ENCODE peak calls at places on chromosome 6, in nine cellular contexts. T is heart right ventricle, M is PC-9, Q is SK-N-SH, H is PC-3, G is thyroid gland, I is aorta, W is lung, C is prostate gland. P is an unnamed sample.

GRCh38 chr6:4351857-4352669 is 216.7 kb upstream of the ECI2 start:
- DNase-seq in W (peak; percentile 50), H (peak; percentile 88), M (peak; percentile 69), I (peak; percentile 89), G (peak; percentile 43), T (peak; percentile 75), Q (peak; percentile 7), C (peak; percentile 8), P (peak; percentile 92)

GRCh38 chr6:63674635-63675034 is 39.0 kb downstream of the PHF3 start:
- DNase-seq in C (no peak), M (no peak), T (no peak), Q (no peak), W (no peak), I (no peak), G (no peak), H (no peak), P (no peak)

GRCh38 chr6:38554700-38555413 is 84.9 kb downstream of the BTBD9 start:
- DNase-seq in G (no peak), C (no peak), W (no peak), H (peak; percentile 50), M (no peak), Q (no peak), I (no peak), T (no peak), P (no peak)

GRCh38 chr6:20511858-20512257 is 22.4 kb upstream of the CDKAL1 start:
- DNase-seq in H (no peak), I (no peak), Q (no peak), M (no peak), C (no peak), W (no peak), T (no peak), G (no peak), P (no peak)

GRCh38 chr6:43699564-43700186 is 12.1 kb upstream of the MRPS18A start:
- DNase-seq in I (no peak), G (no peak), M (peak; percentile 84), T (no peak), Q (no peak), H (peak; percentile 75), W (no peak), C (peak; percentile 83), P (no peak)

GRCh38 chr6:45707188-45707587 is 308.5 kb downstream of the CLIC5 start:
- DNase-seq in M (no peak), H (no peak), W (no peak), T (no peak), I (no peak), C (no peak), G (no peak), Q (no peak), P (no peak)

GRCh38 chr6:98014791-98015201 is 731.8 kb upstream of the MMS22L start:
- DNase-seq in H (no peak), T (no peak), G (no peak), W (no peak), Q (peak; percentile 28), I (no peak), M (no peak), C (no peak), P (no peak)

GRCh38 chr6:53582963-53583362 is 38.1 kb upstream of the GCLC start:
- DNase-seq in H (peak; percentile 34), T (no peak), M (no peak), G (no peak), C (no peak), I (no peak), Q (no peak), W (no peak), P (no peak)

GRCh38 chr6:159047896-159048685 is 3.3 kb upstream of the TAGAP start:
- DNase-seq in Q (no peak), H (no peak), I (no peak), G (no peak), C (no peak), T (no peak), W (no peak), M (no peak), P (no peak)

GRCh38 chr6:106508836-106509235 is 120.5 kb downstream of the RTN4IP1 start:
- DNase-seq in T (no peak), H (no peak), Q (no peak), I (no peak), M (no peak), C (peak; percentile 61), G (no peak), W (no peak), P (no peak)

GRCh38 chr6:73231986-73232391 is 6.7 kb upstream of the KHDC1L start:
- DNase-seq in I (no peak), W (no peak), C (no peak), G (no peak), T (no peak), Q (no peak), M (no peak), H (peak; percentile 55), P (no peak)

GRCh38 chr6:111825439-111825838 is 47.8 kb downstream of the FYN start:
- DNase-seq in Q (no peak), M (no peak), W (no peak), H (no peak), C (no peak), T (no peak), G (no peak), I (no peak), P (no peak)

GRCh38 chr6:143241110-143241509 is 180.4 kb downstream of the AIG1 start:
- DNase-seq in W (no peak), I (no peak), G (no peak), T (no peak), Q (no peak), H (no peak), C (no peak), M (no peak), P (no peak)

GRCh38 chr6:28742668-28743270 is 181.0 kb downstream of the TRIM27 start:
- DNase-seq in Q (no peak), H (peak; percentile 89), G (no peak), T (no peak), C (no peak), M (peak; percentile 76), W (no peak), I (no peak), P (no peak)

GRCh38 chr6:117272886-117273285 is 7.5 kb downstream of the VGLL2 start:
- DNase-seq in Q (no peak), I (no peak), H (no peak), C (no peak), W (no peak), T (no peak), M (no peak), G (no peak), P (no peak)

GRCh38 chr6:16731503-16732018 is 29.7 kb downstream of the ATXN1 start:
- DNase-seq in M (no peak), T (no peak), W (no peak), G (no peak), Q (no peak), H (peak; percentile 30), C (no peak), I (no peak), P (no peak)

GRCh38 chr6:42401605-42401935 is 50.2 kb downstream of the TRERF1 start:
- DNase-seq in M (no peak), W (no peak), C (no peak), G (no peak), H (no peak), I (no peak), Q (no peak), T (no peak), P (no peak)

GRCh38 chr6:9938801-9939200 is 476.1 kb downstream of the TFAP2A start:
- DNase-seq in G (no peak), Q (no peak), H (no peak), I (no peak), C (no peak), W (no peak), T (no peak), M (no peak), P (no peak)

GRCh38 chr6:70675822-70676221 is 8.1 kb downstream of the SMAP1 start:
- DNase-seq in H (peak; percentile 6), C (no peak), T (no peak), W (no peak), I (no peak), G (no peak), M (no peak), Q (no peak), P (no peak)

GRCh38 chr6:79076881-79077641 is 993 bp downstream of the PHIP start:
- DNase-seq in T (peak; percentile 90), I (peak; percentile 94), G (peak; percentile 89), Q (peak; percentile 87), W (peak; percentile 91), M (peak; percentile 75), H (peak; percentile 87), C (peak; percentile 89), P (peak; percentile 96)
- H3K4me1 ChIP-seq in T (peaks cover 18% of the 10 kb centered on the region), I (no peaks in the 10 kb centered on the region), G (peaks cover 12% of the 10 kb centered on the region), Q (peaks cover 4% of the 10 kb centered on the region), W (peaks cover 2% of the 10 kb centered on the region), M (peaks cover 22% of the 10 kb centered on the region), H (peaks cover 11% of the 10 kb centered on the region), C (no peaks in the 10 kb centered on the region), P (no peaks in the 10 kb centered on the region)

GRCh38 chr6:31579546-31580445 is 2.4 kb downstream of the LTB start:
- DNase-seq in I (no peak), W (no peak), T (no peak), H (no peak), Q (no peak), G (no peak), M (no peak), C (no peak), P (no peak)
- H3K4me3 ChIP-seq in I (no peak overlapping the region), W (no peak overlapping the region), T (no peak overlapping the region), H (no peak overlapping the region), Q (no peak overlapping the region), G (no peak overlapping the region), M (no peak overlapping the region), C (no peak overlapping the region), P (no peak overlapping the region)

GRCh38 chr6:170293411-170293844 is 2.5 kb upstream of the DLL1 start:
- DNase-seq in H (no peak), C (no peak), T (no peak), I (no peak), W (no peak), Q (no peak), G (no peak), M (no peak), P (no peak)
- H3K27ac ChIP-seq in H (no peak overlapping the region), C (no peak overlapping the region), T (no peak overlapping the region), I (no peak overlapping the region), W (no peak overlapping the region), Q (no peak overlapping the region), G (no peak overlapping the region), M (no peak overlapping the region), P (no peak overlapping the region)

GRCh38 chr6:150253489-150253888 is 110.6 kb downstream of the PPP1R14C start:
- DNase-seq in C (no peak), W (no peak), M (no peak), Q (no peak), I (no peak), T (no peak), H (no peak), G (peak; percentile 15), P (no peak)

GRCh38 chr6:150252714-150253444 is 110.0 kb downstream of the PPP1R14C start:
- DNase-seq in H (peak; percentile 42), M (peak; percentile 76), T (no peak), W (no peak), Q (no peak), C (no peak), I (no peak), G (peak; percentile 83), P (no peak)

GRCh38 chr6:150256618-150257272 is 112.1 kb upstream of the IYD start:
- DNase-seq in T (no peak), W (no peak), I (no peak), M (peak; percentile 93), C (no peak), H (peak; percentile 60), G (no peak), Q (no peak), P (no peak)

GRCh38 chr6:150255840-150256239 is 113.0 kb upstream of the IYD start:
- DNase-seq in M (no peak), Q (no peak), T (no peak), W (no peak), G (no peak), H (no peak), I (no peak), C (no peak), P (no peak)

GRCh38 chr6:150254671-150255228 is 111.9 kb downstream of the PPP1R14C start:
- DNase-seq in T (no peak), M (no peak), I (no peak), Q (no peak), G (no peak), C (no peak), H (no peak), W (no peak), P (no peak)
- H3K4me1 ChIP-seq in T (peaks cover 12% of the 10 kb centered on the region), M (peaks cover 62% of the 10 kb centered on the region), I (no peaks in the 10 kb centered on the region), Q (no peaks in the 10 kb centered on the region), G (peaks cover 37% of the 10 kb centered on the region), C (no peaks in the 10 kb centered on the region), H (peaks cover 13% of the 10 kb centered on the region), W (peaks cover 16% of the 10 kb centered on the region), P (peaks cover 10% of the 10 kb centered on the region)

P was measured in right cardiac atrium.